ENCODE peak calls at places on chromosomes 4 and X, in eight cellular contexts. A is hepatocyte, O is astrocyte, M is fibroblast of lung, Z is endothelial cell of umbilical vein, V is neuronal stem cell, E is PC-3, D is H9. X is an unnamed sample.

GRCh38 chr4:135277980-135278315 is 1076.4 kb upstream of the PABPC4L start:
- DNase-seq in A (no peak), O (no peak), M (no peak), Z (no peak), V (no peak), E (no peak), D (no peak), X (no peak)

GRCh38 chr4:188904617-188905016 is 765.4 kb downstream of the TRIML1 start:
- DNase-seq in A (no peak), O (no peak), M (no peak), Z (no peak), V (no peak), E (no peak), D (no peak), X (no peak)

GRCh38 chr4:87375719-87376291 is 15.2 kb downstream of the HSD17B11 start:
- DNase-seq in A (peak; percentile 79), O (peak; percentile 71), M (peak; percentile 71), Z (peak; percentile 67), V (no peak), E (peak; percentile 62), D (no peak), X (no peak)

GRCh38 chrX:9339603-9340569 is 125.0 kb upstream of the TBL1X start:
- DNase-seq in A (no peak), O (no peak), M (no peak), Z (no peak), V (no peak), E (no peak), D (no peak), X (no peak)

GRCh38 chr4:82519776-82520175 is 42.0 kb downstream of the TMEM150C start:
- DNase-seq in A (no peak), O (no peak), M (peak; percentile 20), Z (peak; percentile 11), V (no peak), E (no peak), D (no peak), X (no peak)

GRCh38 chr4:55512922-55513571 is 33.7 kb downstream of the CLOCK start:
- DNase-seq in A (no peak), O (no peak), M (no peak), Z (no peak), V (no peak), E (peak; percentile 92), D (no peak), X (no peak)

GRCh38 chr4:123449780-123450179 is 53.2 kb downstream of the SPRY1 start:
- DNase-seq in A (no peak), O (peak; percentile 73), M (peak; percentile 72), Z (peak; percentile 43), V (no peak), E (peak; percentile 91), D (no peak), X (peak; percentile 91)

GRCh38 chr4:7926822-7927221 is 12.8 kb downstream of the AFAP1 start:
- DNase-seq in A (no peak), O (no peak), M (no peak), Z (no peak), V (no peak), E (no peak), D (no peak), X (no peak)

GRCh38 chr4:184100297-184100885 is 117.3 kb downstream of the ENPP6 start:
- DNase-seq in A (peak; percentile 51), O (no peak), M (no peak), Z (no peak), V (peak; percentile 55), E (peak; percentile 35), D (peak; percentile 68), X (no peak)

GRCh38 chr4:23887989-23888388 is 1.9 kb downstream of the PPARGC1A start:
- DNase-seq in A (no peak), O (no peak), M (no peak), Z (no peak), V (no peak), E (no peak), D (no peak), X (no peak)

GRCh38 chr4:123807187-123807586 is 410.6 kb downstream of the SPRY1 start:
- DNase-seq in A (no peak), O (no peak), M (no peak), Z (no peak), V (no peak), E (no peak), D (no peak), X (no peak)

GRCh38 chrX:23699636-23700194 is 32.4 kb downstream of the PRDX4 start:
- DNase-seq in A (peak; percentile 24), O (no peak), M (peak; percentile 22), Z (no peak), V (no peak), E (no peak), D (peak; percentile 84), X (no peak)

GRCh38 chr4:10283761-10284160 is 167.2 kb upstream of the WDR1 start:
- DNase-seq in A (no peak), O (no peak), M (no peak), Z (no peak), V (no peak), E (no peak), D (no peak), X (no peak)

GRCh38 chr4:109957227-109957626 is 44.5 kb downstream of the EGF start:
- DNase-seq in A (no peak), O (no peak), M (no peak), Z (no peak), V (no peak), E (no peak), D (no peak), X (no peak)

GRCh38 chr4:109959195-109959594 is 46.5 kb downstream of the EGF start:
- DNase-seq in A (no peak), O (no peak), M (no peak), Z (no peak), V (no peak), E (no peak), D (no peak), X (no peak)

GRCh38 chr4:109953556-109953955 is 40.9 kb downstream of the EGF start:
- DNase-seq in A (no peak), O (no peak), M (no peak), Z (no peak), V (no peak), E (no peak), D (no peak), X (no peak)

GRCh38 chr4:109952612-109953011 is 39.9 kb downstream of the EGF start:
- DNase-seq in A (no peak), O (no peak), M (no peak), Z (no peak), V (no peak), E (no peak), D (no peak), X (no peak)

DNA sequence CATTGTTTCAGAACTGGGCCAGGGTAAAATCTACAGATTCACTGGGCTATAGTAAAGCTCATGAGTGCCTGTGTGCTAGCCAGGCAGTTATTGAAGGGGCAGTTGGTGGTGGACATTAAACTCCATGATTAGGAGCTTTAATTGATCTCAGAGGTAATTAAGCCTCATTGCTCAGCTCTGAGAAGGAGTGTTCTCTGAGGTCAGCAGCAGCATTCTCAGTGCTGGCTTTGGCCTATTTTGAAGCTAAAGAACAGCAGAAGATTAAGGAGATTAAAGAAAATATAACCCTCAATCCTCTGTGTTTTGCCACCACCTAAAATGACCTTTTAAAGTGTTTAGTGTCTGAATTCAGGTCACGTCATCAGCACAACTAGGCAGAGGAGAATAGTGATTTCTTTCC is 42.5 kb downstream of the EGF start:
- DNase-seq in A (no peak), O (no peak), M (no peak), Z (no peak), V (no peak), E (no peak), D (no peak), X (no peak)
- H3K4me2 ChIP-seq in A (no peak overlapping the region), O (no peak overlapping the region), M (no peak overlapping the region), Z (no peak overlapping the region), V (no peak overlapping the region), E (no peak overlapping the region), D (no peak overlapping the region), X (no peak overlapping the region)

GRCh38 chrX:74865725-74866124 is 59.5 kb downstream of the NEXMIF start:
- DNase-seq in A (no peak), O (no peak), M (no peak), Z (no peak), V (no peak), E (no peak), D (no peak), X (no peak)
- H3K9me3 ChIP-seq in A (no peaks in the 10 kb centered on the region), O (no peaks in the 10 kb centered on the region), M (no peaks in the 10 kb centered on the region), Z (no peaks in the 10 kb centered on the region), V (peaks cover 8% of the 10 kb centered on the region), E (no peaks in the 10 kb centered on the region), D (peaks cover 17% of the 10 kb centered on the region), X (no peaks in the 10 kb centered on the region)

GRCh38 chr4:41102360-41103092 is 111.8 kb downstream of the APBB2 start:
- DNase-seq in A (no peak), O (peak; percentile 57), M (peak; percentile 63), Z (no peak), V (no peak), E (no peak), D (no peak), X (no peak)
- H3K4me2 ChIP-seq in A (no peak overlapping the region), O (no peak overlapping the region), M (no peak overlapping the region), Z (no peak overlapping the region), V (no peak overlapping the region), E (no peak overlapping the region), D (no peak overlapping the region), X (no peak overlapping the region)

GRCh38 chrX:55758033-55758432 is 40.5 kb downstream of the RRAGB start:
- DNase-seq in A (no peak), O (peak; percentile 44), M (peak; percentile 59), Z (peak; percentile 76), V (no peak), E (peak; percentile 62), D (no peak), X (no peak)
- H3K9me3 ChIP-seq in A (no peaks in the 10 kb centered on the region), O (no peaks in the 10 kb centered on the region), M (no peaks in the 10 kb centered on the region), Z (no peaks in the 10 kb centered on the region), V (no peaks in the 10 kb centered on the region), E (no peaks in the 10 kb centered on the region), D (peaks cover 10% of the 10 kb centered on the region), X (no peaks in the 10 kb centered on the region)

GRCh38 chrX:132119283-132119682 is 8.5 kb downstream of the FRMD7 start:
- DNase-seq in A (no peak), O (no peak), M (no peak), Z (no peak), V (no peak), E (no peak), D (no peak), X (peak; percentile 66)
- H3K4me2 ChIP-seq in A (no peak overlapping the region), O (no peak overlapping the region), M (no peak overlapping the region), Z (no peak overlapping the region), V (no peak overlapping the region), E (no peak overlapping the region), D (no peak overlapping the region), X (peak overlapping the region; percentile 72)

X was measured in PC-9.